ENCODE peak calls at places on chromosomes 5 and 9, in six cellular contexts. J, B, X, K, T and Q are unnamed samples.

GRCh38 chr5:149724130-149724850 is 5.8 kb upstream of the PPARGC1B start:
- DNase-seq in B (no peak), J (no peak), X (no peak), K (no peak), T (no peak), Q (no peak)

GRCh38 chr5:105218018-105218417 is 1655.4 kb upstream of the NUDT12 start:
- DNase-seq in J (no peak), X (no peak), K (peak; percentile 44), B (no peak), T (no peak), Q (no peak)

GRCh38 chr5:57174128-57174849 is 430 bp downstream of the GPBP1 start:
- DNase-seq in T (peak; percentile 55), J (no peak), X (no peak), B (no peak), K (peak; percentile 66), Q (peak; percentile 57)

GRCh38 chr9:27572918-27573698 is at the start of gene C9orf72:
- DNase-seq in K (peak; percentile 81), X (no peak), T (peak; percentile 78), J (peak; percentile 31), B (no peak), Q (peak; percentile 80)

GRCh38 chr5:172959824-172960799 is 888 bp downstream of the RPL26L1 start:
- DNase-seq in X (no peak), K (no peak), B (no peak), J (no peak), T (no peak), Q (no peak)

GRCh38 chr5:99020698-99021048 is 91.9 kb upstream of the CHD1 start:
- DNase-seq in K (no peak), J (no peak), X (no peak), T (no peak), B (no peak), Q (no peak)

GRCh38 chr5:178690208-178690607 is 40.3 kb downstream of the ZNF354A start:
- DNase-seq in J (no peak), T (peak; percentile 19), K (no peak), B (no peak), X (no peak), Q (no peak)

GRCh38 chr9:23669776-23670175 is 156.3 kb downstream of the ELAVL2 start:
- DNase-seq in J (no peak), X (no peak), T (no peak), K (no peak), B (no peak), Q (no peak)

GRCh38 chr5:143401846-143402463 is 1.5 kb downstream of the NR3C1 start:
- DNase-seq in X (peak; percentile 9), J (peak; percentile 20), K (peak; percentile 59), B (no peak), T (peak; percentile 39), Q (no peak)

GRCh38 chr5:172223901-172224873 is 30.2 kb downstream of the EFCAB9 start:
- DNase-seq in B (no peak), X (no peak), J (no peak), T (no peak), K (no peak), Q (no peak)

GRCh38 chr9:94812343-94812742 is 85.8 kb downstream of the AOPEP start:
- DNase-seq in J (peak; percentile 77), X (no peak), K (no peak), T (peak; percentile 93), B (no peak), Q (peak; percentile 52)

GRCh38 chr9:98665511-98665910 is 43.2 kb downstream of the GABBR2 start:
- DNase-seq in K (no peak), J (no peak), T (no peak), B (no peak), X (no peak), Q (no peak)

GRCh38 chr5:79567926-79568549 is 44.2 kb upstream of the TENT2 start:
- DNase-seq in J (peak; percentile 57), B (no peak), X (no peak), K (no peak), T (peak; percentile 74), Q (no peak)

GRCh38 chr5:33725846-33726245 is 165.9 kb downstream of the ADAMTS12 start:
- DNase-seq in K (no peak), T (no peak), J (peak; percentile 35), B (no peak), X (no peak), Q (peak; percentile 84)

GRCh38 chr9:76761448-76761847 is 2.8 kb upstream of the PCA3 start:
- DNase-seq in B (no peak), X (no peak), K (no peak), T (peak; percentile 19), J (peak; percentile 7), Q (peak; percentile 16)

GRCh38 chr9:78677326-78677725 is 380.4 kb downstream of the PSAT1 start:
- DNase-seq in B (no peak), X (no peak), T (peak; percentile 69), K (no peak), J (peak; percentile 45), Q (no peak)

GRCh38 chr5:36657563-36657995 is 51.2 kb downstream of the SLC1A3 start:
- DNase-seq in X (no peak), T (peak; percentile 66), J (peak; percentile 99), B (no peak), K (no peak), Q (peak; percentile 68)

GRCh38 chr9:33750307-33750838 is 45.0 kb upstream of the PRSS3 start:
- DNase-seq in X (no peak), B (no peak), J (peak; percentile 15), K (no peak), T (no peak), Q (no peak)

GRCh38 chr5:1510151-1510561 is 13.6 kb downstream of the LPCAT1 start:
- DNase-seq in T (no peak), B (no peak), K (no peak), J (no peak), X (no peak), Q (no peak)

GRCh38 chr5:156121234-156121633 is 205.7 kb upstream of the SGCD start:
- DNase-seq in J (peak; percentile 93), B (no peak), T (no peak), X (no peak), K (no peak), Q (no peak)

GRCh38 chr5:146040559-146040958 is 64.8 kb downstream of the PLAC8L1 start:
- DNase-seq in T (no peak), J (no peak), B (no peak), X (no peak), K (no peak), Q (no peak)

DNA sequence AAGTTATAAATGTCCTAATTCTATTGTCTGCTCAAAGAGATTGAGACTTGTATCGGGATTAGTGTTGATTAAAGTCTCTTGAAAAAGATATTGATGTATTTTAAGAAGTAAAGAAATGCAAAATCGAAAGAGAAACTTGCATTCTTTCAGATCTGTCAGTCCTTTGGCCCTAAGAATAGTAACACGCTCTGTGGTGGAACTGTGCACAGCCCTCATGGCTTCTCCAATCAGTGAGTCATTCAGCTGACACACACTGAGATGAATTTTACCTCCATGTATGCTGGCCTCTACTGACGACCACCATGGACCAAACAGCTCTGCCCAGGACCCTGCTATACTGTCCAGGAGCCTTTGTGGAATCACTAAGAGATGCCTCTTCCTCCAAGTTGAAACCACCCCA is 232.4 kb downstream of the ESM1 start:
- DNase-seq in X (no peak), J (peak; percentile 79), B (no peak), T (peak; percentile 28), K (no peak), Q (peak; percentile 84)
- H3K4me3 ChIP-seq in X (no peak overlapping the region), J (no peak overlapping the region), B (no peak overlapping the region), T (no peak overlapping the region), K (no peak overlapping the region), Q (no peak overlapping the region)

DNA sequence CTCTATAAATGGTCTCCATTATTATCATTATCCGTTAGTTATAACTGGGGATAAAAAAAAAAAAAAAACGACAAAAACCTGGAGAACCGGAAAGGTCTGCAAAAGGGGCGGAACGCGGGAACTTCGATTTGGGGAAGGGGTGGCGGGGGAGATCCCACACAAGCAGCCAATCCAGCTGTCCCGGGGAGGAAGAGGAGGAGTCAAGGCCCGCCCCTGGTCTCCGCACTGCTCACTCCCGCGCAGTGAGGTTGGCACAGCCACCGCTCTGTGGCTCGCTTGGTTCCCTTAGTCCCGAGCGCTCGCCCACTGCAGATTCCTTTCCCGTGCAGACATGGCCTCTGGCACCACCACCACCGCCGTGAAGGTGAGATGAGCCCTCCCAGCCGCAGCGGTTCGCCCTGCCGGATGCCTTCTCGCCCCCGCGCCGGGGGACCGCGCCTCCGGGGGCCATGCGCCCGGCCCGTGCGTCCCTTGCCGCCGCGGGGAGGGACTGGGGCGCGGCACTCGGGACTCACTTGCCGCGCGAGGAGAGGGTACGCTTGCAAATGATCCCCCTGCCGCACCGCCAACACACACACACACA is at the start of gene MTAP:
- DNase-seq in B (peak; percentile 81), K (peak; percentile 98), J (peak; percentile 93), T (peak; percentile 81), X (peak; percentile 81), Q (peak; percentile 94)
- H2BK120ac ChIP-seq in B (peak within 1 kb of the TSS; percentile 36), K (no peak within 1 kb of the TSS), J (peak within 1 kb of the TSS; percentile 54), T (peak within 1 kb of the TSS; percentile 88), X (no peak within 1 kb of the TSS), Q (peak within 1 kb of the TSS; percentile 57)

DNA sequence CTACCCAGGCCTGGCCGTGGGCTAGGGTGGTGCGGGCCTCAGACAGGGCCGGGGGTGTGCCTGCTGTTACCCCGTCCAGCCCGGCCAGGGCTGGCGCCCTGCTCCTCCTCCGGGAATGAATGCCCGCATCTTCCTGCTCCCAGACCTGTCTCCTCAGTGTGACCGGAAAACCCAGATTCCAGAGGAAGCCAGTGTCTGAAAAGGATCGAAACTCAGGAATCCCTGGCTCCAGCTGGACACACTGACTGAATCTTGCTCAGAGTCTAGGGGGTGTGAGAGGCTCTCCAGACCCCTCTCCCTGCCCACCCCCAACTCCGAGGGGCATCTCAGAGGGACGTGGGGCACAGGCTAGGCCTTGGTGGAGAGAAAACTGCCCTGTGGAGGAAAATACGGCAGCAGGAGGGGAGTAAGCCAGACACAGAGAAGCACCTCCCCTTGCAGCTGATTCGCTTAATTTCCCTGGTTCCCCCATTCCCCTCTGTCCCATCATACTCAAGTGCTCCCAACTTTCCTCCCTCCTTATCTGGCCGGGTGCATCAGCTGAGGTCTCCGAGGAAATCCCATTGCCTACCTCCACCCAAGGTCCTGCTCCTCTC is 3.7 kb downstream of the FLT4 start:
- DNase-seq in K (no peak), B (no peak), T (peak; percentile 97), X (no peak), J (no peak), Q (no peak)
- H3K4me3 ChIP-seq in K (no peak overlapping the region), B (no peak overlapping the region), T (no peak overlapping the region), X (no peak overlapping the region), J (no peak overlapping the region), Q (no peak overlapping the region)

DNA sequence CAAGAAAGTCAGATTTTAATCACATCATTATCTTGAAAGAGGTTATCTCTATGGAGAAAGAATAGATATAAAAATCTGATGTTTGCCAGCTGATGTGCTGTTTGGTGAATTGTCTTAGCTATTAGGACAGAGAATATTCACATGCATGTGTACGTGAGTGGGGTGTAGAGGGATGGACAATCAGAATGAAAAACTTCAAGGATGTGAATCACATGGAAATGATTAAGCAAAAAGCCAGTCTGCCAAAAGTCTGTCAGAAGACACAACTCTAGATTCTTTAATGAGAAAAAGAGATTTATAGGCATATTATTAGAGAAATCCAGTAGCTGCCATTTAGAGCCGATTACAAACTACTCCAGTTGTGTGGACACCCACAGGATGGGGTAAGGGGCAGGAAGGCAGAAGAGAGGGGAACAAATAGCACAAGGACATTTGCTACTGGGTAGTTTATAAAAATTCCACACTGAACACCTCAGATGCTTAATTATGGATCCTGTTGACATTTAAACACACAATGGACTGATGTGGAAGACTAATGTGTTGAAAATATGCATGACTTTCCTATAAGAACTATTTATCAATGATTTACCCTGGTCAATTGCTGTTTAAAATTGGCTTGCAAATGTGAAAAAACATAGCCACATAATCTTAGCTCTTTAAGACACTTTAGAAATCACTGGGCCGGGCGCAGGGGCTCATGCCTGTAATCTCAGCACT is 127.5 kb downstream of the PTTG1 start:
- DNase-seq in K (no peak), X (no peak), B (no peak), J (no peak), T (no peak), Q (no peak)
- H2BK120ac ChIP-seq in K (no peak overlapping the region), X (no peak overlapping the region), B (no peak overlapping the region), J (no peak overlapping the region), T (no peak overlapping the region), Q (no peak overlapping the region)